ENCODE peak calls at places on chromosomes 1 and 21, in five cellular contexts. R is activated T-helper 1 cell treated with anti-CD3 and anti-CD28 coated beads, Interleukin-2, amount 50 U/mL, for 16 hours; A is nucleus accumbens; C is EL; G is neuronal stem cell. J is an unnamed sample.

GRCh38 chr1:211549092-211549749 is 29.7 kb downstream of the SLC30A1 start:
- DNase-seq in R (no peak), A (no peak), C (no peak), G (no peak), J (no peak)

GRCh38 chr21:36700961-36701911 is 2.3 kb downstream of the SIM2 start:
- DNase-seq in R (no peak), A (no peak), C (no peak), G (peak), J (no peak)

GRCh38 chr1:158952416-158952815 is 21.1 kb downstream of the PYHIN1 start:
- DNase-seq in R (no peak), A (no peak), C (no peak), G (no peak), J (no peak)

GRCh38 chr1:162696286-162696862 is 64.1 kb downstream of the DDR2 start:
- DNase-seq in R (no peak), A (peak), C (peak), G (peak), J (peak)

GRCh38 chr1:182181167-182181572 is 119.7 kb upstream of the ZNF648 start:
- DNase-seq in R (no peak), A (no peak), C (no peak), G (no peak), J (no peak)

GRCh38 chr1:3999941-4000735 is 100.1 kb upstream of the C1orf174 start:
- DNase-seq in R (no peak), A (no peak), C (no peak), G (no peak), J (no peak)

GRCh38 chr1:244674446-244674845 is 21.5 kb downstream of the DESI2 start:
- DNase-seq in R (no peak), A (no peak), C (peak), G (no peak), J (no peak)

GRCh38 chr1:223771814-223772770 is 59.8 kb downstream of the CAPN2 start:
- DNase-seq in R (no peak), A (no peak), C (peak), G (no peak), J (peak)

GRCh38 chr1:223504741-223505140 is 111.5 kb downstream of the CCDC185 start:
- DNase-seq in R (no peak), A (peak), C (peak), G (no peak), J (peak)

GRCh38 chr1:16143566-16144324 is 12.1 kb downstream of the EPHA2 start:
- DNase-seq in R (no peak), A (no peak), C (peak), G (no peak), J (peak)

GRCh38 chr21:42621166-42621827 is 32.1 kb upstream of the PDE9A start:
- DNase-seq in R (no peak), A (no peak), C (no peak), G (no peak), J (no peak)

GRCh38 chr1:87169250-87169910 is 159.3 kb upstream of the LMO4 start:
- DNase-seq in R (no peak), A (no peak), C (no peak), G (peak), J (no peak)

GRCh38 chr1:2413495-2414296 is 1.3 kb upstream of the PEX10 start:
- DNase-seq in R (peak), A (no peak), C (no peak), G (no peak), J (no peak)

GRCh38 chr1:35708179-35708891 is 10.3 kb downstream of the C1orf216 start:
- DNase-seq in R (no peak), A (no peak), C (no peak), G (no peak), J (no peak)

GRCh38 chr1:89381617-89382016 is 17.8 kb downstream of the GBP6 start:
- DNase-seq in R (no peak), A (no peak), C (no peak), G (no peak), J (peak)

GRCh38 chr1:205416326-205416725 is 5.5 kb downstream of the LEMD1 start:
- DNase-seq in R (no peak), A (no peak), C (no peak), G (no peak), J (no peak)

GRCh38 chr1:156838972-156839371 is 19.9 kb downstream of the INSRR start:
- DNase-seq in R (no peak), A (no peak), C (peak), G (no peak), J (no peak)

GRCh38 chr1:31704261-31705079 is 653 bp upstream of the COL16A1 start:
- DNase-seq in R (no peak), A (no peak), C (peak), G (no peak), J (no peak)

GRCh38 chr1:64790965-64791487 is 46.2 kb downstream of the RAVER2 start:
- DNase-seq in R (no peak), A (no peak), C (no peak), G (no peak), J (peak)

GRCh38 chr1:172818841-172819527 is 160.1 kb downstream of the FASLG start:
- DNase-seq in R (peak), A (no peak), C (no peak), G (no peak), J (no peak)

GRCh38 chr1:201346337-201346939 is 31.0 kb downstream of the TNNT2 start:
- DNase-seq in R (no peak), A (no peak), C (peak), G (peak), J (peak)

GRCh38 chr21:20789696-20790095 is 208.5 kb upstream of the NCAM2 start:
- DNase-seq in R (no peak), A (no peak), C (no peak), G (no peak), J (no peak)

GRCh38 chr1:227941509-227942020 is 6.2 kb downstream of the WNT9A start:
- DNase-seq in R (no peak), A (no peak), C (no peak), G (no peak), J (no peak)

GRCh38 chr1:199113265-199113869 is 474.5 kb downstream of the PTPRC start:
- DNase-seq in R (peak), A (no peak), C (peak), G (peak), J (peak)

GRCh38 chr1:79726321-79726720 is 719.8 kb upstream of the ADGRL4 start:
- DNase-seq in R (no peak), A (no peak), C (no peak), G (no peak), J (no peak)

GRCh38 chr1:39822146-39822545 is 33.5 kb upstream of the BMP8B start:
- DNase-seq in R (no peak), A (no peak), C (peak), G (no peak), J (no peak)